ENCODE peak calls at places on chromosome 20, in four cellular contexts. One of them, this sample, is unnamed.

GRCh38 chr20:54324652-54325285 is 116.9 kb downstream of the PFDN4 start:
- DNase-seq in IMR-90: no peak
- DNase-seq in mesenchymal stem cell: no peak
- DNase-seq in trophoblast cell: no peak
- DNase-seq in this sample: no peak

GRCh38 chr20:43992885-43993284 is 78.2 kb downstream of the TOX2 start:
- DNase-seq in mesenchymal stem cell: no peak
- DNase-seq in IMR-90: no peak
- DNase-seq in trophoblast cell: no peak
- DNase-seq in this sample: no peak

GRCh38 chr20:41587956-41588355 is 30.2 kb downstream of the CHD6 start:
- DNase-seq in trophoblast cell: no peak
- DNase-seq in IMR-90: peak; percentile 69
- DNase-seq in mesenchymal stem cell: no peak
- DNase-seq in this sample: no peak

GRCh38 chr20:49256261-49256660 is 21.6 kb downstream of the ZNFX1 start:
- DNase-seq in mesenchymal stem cell: no peak
- DNase-seq in trophoblast cell: no peak
- DNase-seq in IMR-90: no peak
- DNase-seq in this sample: no peak

GRCh38 chr20:16828666-16829305 is 80.6 kb downstream of the OTOR start:
- DNase-seq in mesenchymal stem cell: no peak
- DNase-seq in trophoblast cell: no peak
- DNase-seq in IMR-90: peak; percentile 19
- DNase-seq in this sample: no peak

GRCh38 chr20:24034820-24035219 is 46.2 kb upstream of the GGTLC1 start:
- DNase-seq in mesenchymal stem cell: no peak
- DNase-seq in IMR-90: no peak
- DNase-seq in trophoblast cell: no peak
- DNase-seq in this sample: no peak

GRCh38 chr20:49674383-49675352 is 39.0 kb downstream of the B4GALT5 start:
- DNase-seq in IMR-90: peak; percentile 30
- DNase-seq in mesenchymal stem cell: no peak
- DNase-seq in trophoblast cell: peak; percentile 13
- DNase-seq in this sample: no peak

GRCh38 chr20:24842591-24843442 is 106.3 kb upstream of the CST7 start:
- DNase-seq in mesenchymal stem cell: peak; percentile 1
- DNase-seq in trophoblast cell: no peak
- DNase-seq in IMR-90: no peak
- DNase-seq in this sample: no peak

GRCh38 chr20:19885981-19886665 is 128.1 kb downstream of the RIN2 start:
- DNase-seq in IMR-90: peak; percentile 61
- DNase-seq in trophoblast cell: no peak
- DNase-seq in mesenchymal stem cell: peak; percentile 84
- DNase-seq in this sample: no peak

GRCh38 chr20:15916623-15917022 is 656.6 kb downstream of the KIF16B start:
- DNase-seq in mesenchymal stem cell: no peak
- DNase-seq in IMR-90: no peak
- DNase-seq in trophoblast cell: peak; percentile 33
- DNase-seq in this sample: no peak

GRCh38 chr20:34705383-34706021 is 1.4 kb downstream of the TP53INP2 start:
- DNase-seq in mesenchymal stem cell: peak; percentile 66
- DNase-seq in trophoblast cell: no peak
- DNase-seq in IMR-90: peak; percentile 23
- DNase-seq in this sample: no peak

GRCh38 chr20:5529331-5530142 is 212.8 kb upstream of the PROKR2 start:
- DNase-seq in IMR-90: peak; percentile 56
- DNase-seq in trophoblast cell: peak; percentile 85
- DNase-seq in mesenchymal stem cell: peak; percentile 78
- DNase-seq in this sample: peak; percentile 54

GRCh38 chr20:64065973-64066341 is 3.0 kb downstream of the TCEA2 start:
- DNase-seq in trophoblast cell: no peak
- DNase-seq in IMR-90: peak; percentile 78
- DNase-seq in mesenchymal stem cell: peak; percentile 79
- DNase-seq in this sample: no peak

GRCh38 chr20:39045676-39046075 is 83.5 kb downstream of the DHX35 start:
- DNase-seq in IMR-90: no peak
- DNase-seq in trophoblast cell: no peak
- DNase-seq in mesenchymal stem cell: no peak
- DNase-seq in this sample: no peak

GRCh38 chr20:63610581-63611435 is 16.1 kb downstream of the GMEB2 start:
- DNase-seq in IMR-90: no peak
- DNase-seq in trophoblast cell: no peak
- DNase-seq in mesenchymal stem cell: no peak
- DNase-seq in this sample: no peak

GRCh38 chr20:56343861-56344381 is 14.9 kb upstream of the FAM210B start:
- DNase-seq in mesenchymal stem cell: peak; percentile 35
- DNase-seq in IMR-90: peak; percentile 24
- DNase-seq in trophoblast cell: peak; percentile 23
- DNase-seq in this sample: peak; percentile 62

DNA sequence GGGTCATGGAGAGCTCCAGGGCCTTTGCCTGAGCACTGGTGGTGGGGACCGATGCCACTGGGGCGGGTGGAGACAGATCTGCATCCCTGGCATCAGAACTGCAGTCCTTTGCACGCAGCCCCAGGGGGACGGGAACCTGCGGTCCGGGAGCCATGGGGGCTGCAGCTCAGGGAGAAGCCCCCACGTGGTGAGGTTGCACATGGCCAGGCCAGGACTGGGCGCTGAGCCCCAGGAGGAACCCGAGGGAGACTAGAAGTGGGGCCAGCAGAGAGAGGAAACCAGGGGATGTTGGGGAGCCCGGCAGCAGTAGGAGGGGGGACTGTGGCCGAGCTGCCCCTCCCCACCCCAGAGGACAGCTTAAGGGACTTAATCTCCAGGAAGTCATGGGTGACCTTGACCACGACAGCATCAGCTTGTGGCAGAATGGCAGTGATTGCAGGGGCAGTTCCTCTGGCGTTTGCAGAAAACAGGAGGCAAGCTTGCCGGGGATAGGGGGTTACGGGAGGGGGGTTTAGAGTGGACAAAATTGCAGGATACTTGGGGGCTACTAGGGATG is 18.0 kb upstream of the LSM14B start:
- DNase-seq in mesenchymal stem cell: no peak
- DNase-seq in trophoblast cell: no peak
- DNase-seq in IMR-90: no peak
- DNase-seq in this sample: no peak
- H4K91ac ChIP-seq in mesenchymal stem cell: no peak overlapping the region
- H4K91ac ChIP-seq in trophoblast cell: no peak overlapping the region
- H4K91ac ChIP-seq in IMR-90: no peak overlapping the region
- H4K91ac ChIP-seq in this sample: no peak overlapping the region

DNA sequence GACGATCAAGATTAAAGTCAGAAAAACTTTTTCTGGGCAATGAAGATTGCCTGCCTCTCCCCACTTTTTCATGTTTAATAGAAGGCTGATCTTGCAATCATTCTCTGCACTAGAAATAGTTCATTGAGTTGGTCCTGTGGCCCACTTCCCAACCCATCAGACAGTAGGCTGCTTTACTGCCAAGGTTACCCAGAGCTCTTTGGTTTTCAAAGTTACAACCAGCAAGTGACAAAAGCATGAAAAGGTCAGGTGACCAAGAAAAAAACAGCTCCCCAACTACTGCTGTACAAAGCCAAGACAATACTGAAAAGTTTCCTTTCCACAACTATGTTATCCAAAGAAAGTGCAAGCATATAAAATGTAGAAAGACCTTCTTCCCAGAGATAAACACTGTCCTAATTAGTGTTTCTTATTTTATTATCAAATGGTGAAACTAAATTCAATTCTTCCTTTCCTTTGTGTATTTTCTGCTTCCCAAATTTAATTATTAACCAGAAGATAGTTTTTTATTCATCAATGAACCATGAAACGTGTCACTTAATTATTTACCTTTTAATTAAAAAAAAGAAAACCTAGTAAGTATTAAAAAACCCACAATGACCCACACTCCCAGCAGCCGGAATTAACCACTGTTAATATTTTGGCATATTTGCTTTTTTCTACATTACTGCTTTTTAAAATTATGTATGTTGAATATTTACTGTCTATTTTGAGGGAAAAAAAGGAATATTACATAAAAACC is 16.5 kb downstream of the DNAAF9 start:
- DNase-seq in mesenchymal stem cell: no peak
- DNase-seq in IMR-90: no peak
- DNase-seq in trophoblast cell: no peak
- DNase-seq in this sample: no peak
- H3K27ac ChIP-seq in mesenchymal stem cell: no peak overlapping the region
- H3K27ac ChIP-seq in IMR-90: no peak overlapping the region
- H3K27ac ChIP-seq in trophoblast cell: no peak overlapping the region
- H3K27ac ChIP-seq in this sample: no peak overlapping the region

DNA sequence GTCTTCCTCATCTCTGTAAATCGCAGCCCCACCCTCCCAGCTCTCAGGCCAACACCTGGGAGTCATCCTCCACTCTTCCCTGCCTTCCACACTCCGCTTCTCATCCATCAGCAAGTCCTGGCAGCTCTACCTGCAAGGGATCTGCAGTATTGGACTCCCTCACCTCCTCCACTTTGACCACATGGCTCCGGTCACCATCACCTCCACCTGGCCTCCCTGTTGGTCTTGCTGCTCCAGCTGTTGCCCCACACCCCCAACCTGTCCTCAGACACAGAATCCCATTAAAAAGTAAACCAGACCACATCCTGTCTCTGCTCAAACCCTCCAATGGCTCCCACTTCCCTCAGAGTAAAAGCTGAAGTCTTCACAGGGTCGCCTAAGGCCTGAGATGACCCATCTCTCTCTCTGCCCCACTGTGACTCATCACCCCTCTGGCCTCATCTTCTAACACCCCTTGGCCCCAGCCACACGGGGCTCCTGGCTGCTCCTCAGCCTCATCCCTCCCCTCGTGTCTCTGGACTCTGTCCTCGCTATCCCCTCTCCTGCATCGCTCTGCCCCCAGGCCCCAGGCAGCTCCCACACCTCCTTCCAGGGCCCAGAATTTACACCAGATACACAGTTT is 185.1 kb upstream of the SULF2 start:
- DNase-seq in trophoblast cell: no peak
- DNase-seq in IMR-90: no peak
- DNase-seq in mesenchymal stem cell: no peak
- DNase-seq in this sample: no peak
- H4K91ac ChIP-seq in trophoblast cell: no peak overlapping the region
- H4K91ac ChIP-seq in IMR-90: no peak overlapping the region
- H4K91ac ChIP-seq in mesenchymal stem cell: no peak overlapping the region
- H4K91ac ChIP-seq in this sample: no peak overlapping the region

GRCh38 chr20:36866681-36867485 is 9.1 kb upstream of the TLDC2 start:
- DNase-seq in trophoblast cell: no peak
- DNase-seq in IMR-90: peak; percentile 64
- DNase-seq in mesenchymal stem cell: no peak
- DNase-seq in this sample: no peak
- H3K27ac ChIP-seq in trophoblast cell: no peak overlapping the region
- H3K27ac ChIP-seq in IMR-90: no peak overlapping the region
- H3K27ac ChIP-seq in mesenchymal stem cell: no peak overlapping the region
- H3K27ac ChIP-seq in this sample: no peak overlapping the region

GRCh38 chr20:45339084-45339483 is 9.1 kb downstream of the SDC4 start:
- DNase-seq in trophoblast cell: no peak
- DNase-seq in mesenchymal stem cell: no peak
- DNase-seq in IMR-90: no peak
- DNase-seq in this sample: no peak

GRCh38 chr20:45336530-45337366 is 11.5 kb downstream of the SDC4 start:
- DNase-seq in IMR-90: peak; percentile 95
- DNase-seq in trophoblast cell: peak; percentile 97
- DNase-seq in mesenchymal stem cell: peak; percentile 92
- DNase-seq in this sample: no peak

GRCh38 chr20:45338121-45339030 is 9.8 kb downstream of the SDC4 start:
- DNase-seq in mesenchymal stem cell: peak; percentile 59
- DNase-seq in IMR-90: no peak
- DNase-seq in trophoblast cell: no peak
- DNase-seq in this sample: no peak

GRCh38 chr20:45339799-45340198 is 8.4 kb downstream of the SDC4 start:
- DNase-seq in trophoblast cell: no peak
- DNase-seq in IMR-90: no peak
- DNase-seq in mesenchymal stem cell: no peak
- DNase-seq in this sample: no peak

DNA sequence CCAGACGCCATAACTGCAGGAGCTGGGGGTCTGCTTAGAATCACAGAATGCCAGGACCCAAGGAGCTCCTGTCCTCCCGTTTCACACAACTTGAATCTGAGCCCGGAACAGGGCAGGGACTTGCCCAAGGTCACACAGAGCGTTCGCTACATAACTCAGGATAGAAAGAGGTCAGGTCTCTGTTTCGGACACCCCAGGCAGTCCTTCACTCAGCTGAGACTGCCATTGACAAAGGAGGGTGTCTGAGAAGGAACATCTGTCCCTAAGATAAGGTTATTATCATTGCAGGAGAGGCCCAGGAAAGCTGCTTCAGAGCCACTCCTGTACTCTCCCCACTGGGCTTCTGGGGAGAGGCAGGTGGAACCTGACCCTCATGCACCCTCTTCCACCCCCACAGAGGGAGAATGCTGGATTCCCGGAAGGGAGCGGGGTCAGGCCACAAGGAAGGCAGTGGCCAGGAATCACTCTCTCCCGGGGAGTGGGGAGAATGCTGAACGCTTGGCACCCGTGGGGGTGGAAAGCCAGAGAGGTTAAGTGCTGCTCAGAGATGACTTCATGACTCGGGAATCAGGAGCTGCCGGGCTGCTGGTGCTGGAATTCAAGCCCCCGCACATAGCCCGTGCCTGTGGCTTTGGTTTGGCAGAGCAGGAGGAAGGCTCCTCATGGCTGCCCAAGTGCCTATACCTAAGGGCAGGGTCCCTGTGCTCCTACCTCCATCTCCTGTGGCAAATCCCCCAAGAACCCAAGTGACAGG is 10.7 kb downstream of the SDC4 start:
- DNase-seq in mesenchymal stem cell: peak; percentile 89
- DNase-seq in IMR-90: peak; percentile 94
- DNase-seq in trophoblast cell: peak; percentile 83
- DNase-seq in this sample: no peak
- H4K91ac ChIP-seq in mesenchymal stem cell: peak overlapping the region; percentile 23
- H4K91ac ChIP-seq in IMR-90: peak overlapping the region; percentile 91
- H4K91ac ChIP-seq in trophoblast cell: peak overlapping the region; percentile 89
- H4K91ac ChIP-seq in this sample: no peak overlapping the region

DNA sequence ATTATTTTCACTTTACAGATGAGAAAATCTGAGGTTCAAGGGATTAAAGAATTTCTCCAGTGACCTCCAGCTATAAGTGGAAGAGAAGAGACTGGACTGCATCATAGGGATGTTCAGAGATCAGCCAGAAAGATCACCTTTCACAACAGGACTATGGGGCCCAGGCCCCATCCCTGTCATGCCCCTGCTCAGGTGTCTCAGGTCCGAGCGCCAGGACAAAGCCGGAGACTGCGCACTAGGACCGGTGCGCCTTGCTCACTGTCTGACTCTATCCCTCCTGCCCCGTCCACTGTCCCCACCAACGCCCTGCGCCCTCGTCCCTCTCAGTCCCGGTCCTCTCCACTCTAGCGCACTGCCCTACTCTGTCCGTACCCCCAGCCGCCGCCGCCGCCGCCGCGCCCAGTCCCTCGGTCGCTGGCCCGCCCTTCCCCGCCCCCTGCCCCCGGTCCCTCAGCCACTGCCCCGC is 548 bp upstream of the RAD21L1 start:
- DNase-seq in trophoblast cell: no peak
- DNase-seq in mesenchymal stem cell: no peak
- DNase-seq in IMR-90: no peak
- DNase-seq in this sample: no peak
- H3K27ac ChIP-seq in trophoblast cell: no peak overlapping the region
- H3K27ac ChIP-seq in mesenchymal stem cell: no peak overlapping the region
- H3K27ac ChIP-seq in IMR-90: no peak overlapping the region
- H3K27ac ChIP-seq in this sample: no peak overlapping the region

GRCh38 chr20:1287787-1288569 is 21.9 kb downstream of the SNPH start:
- DNase-seq in mesenchymal stem cell: no peak
- DNase-seq in IMR-90: no peak
- DNase-seq in trophoblast cell: no peak
- DNase-seq in this sample: no peak
- H4K91ac ChIP-seq in mesenchymal stem cell: no peak overlapping the region
- H4K91ac ChIP-seq in IMR-90: no peak overlapping the region
- H4K91ac ChIP-seq in trophoblast cell: no peak overlapping the region
- H4K91ac ChIP-seq in this sample: no peak overlapping the region

This sample was measured in neuronal stem cell.